ENCODE peak calls at places on chromosomes 3 and 15, in nine cellular contexts. One of them, this sample, is unnamed. For H3K4me1, the result is how much of the 10 kb centered on the place peaks cover.

GRCh38 chr15:85625431-85625830 is 169.3 kb downstream of the KLHL25 start:
- DNase-seq in mucosa of descending colon: no peak
- DNase-seq in GM23338: no peak
- DNase-seq in HCT116: no peak
- DNase-seq in stomach: no peak
- DNase-seq in body of pancreas: no peak
- DNase-seq in ovary: no peak
- DNase-seq in A549: no peak
- DNase-seq in fibroblast of lung: no peak
- DNase-seq in this sample: no peak

GRCh38 chr3:16841906-16842709 is 42.6 kb upstream of the PLCL2 start:
- DNase-seq in stomach: peak
- DNase-seq in fibroblast of lung: no peak
- DNase-seq in ovary: no peak
- DNase-seq in A549: no peak
- DNase-seq in body of pancreas: peak
- DNase-seq in HCT116: no peak
- DNase-seq in GM23338: peak
- DNase-seq in mucosa of descending colon: peak
- DNase-seq in this sample: no peak

GRCh38 chr15:83108266-83109219 is 1.1 kb downstream of the TM6SF1 start:
- DNase-seq in fibroblast of lung: no peak
- DNase-seq in GM23338: peak
- DNase-seq in body of pancreas: no peak
- DNase-seq in stomach: peak
- DNase-seq in HCT116: no peak
- DNase-seq in A549: peak
- DNase-seq in mucosa of descending colon: peak
- DNase-seq in ovary: no peak
- DNase-seq in this sample: no peak

GRCh38 chr3:8964436-8965370 is 1.4 kb upstream of the RAD18 start:
- DNase-seq in GM23338: peak
- DNase-seq in ovary: no peak
- DNase-seq in stomach: peak
- DNase-seq in body of pancreas: no peak
- DNase-seq in fibroblast of lung: peak
- DNase-seq in A549: peak
- DNase-seq in mucosa of descending colon: peak
- DNase-seq in HCT116: peak
- DNase-seq in this sample: peak

GRCh38 chr3:160883373-160883772 is 127.3 kb downstream of the PPM1L start:
- DNase-seq in stomach: no peak
- DNase-seq in ovary: no peak
- DNase-seq in A549: no peak
- DNase-seq in GM23338: no peak
- DNase-seq in HCT116: no peak
- DNase-seq in body of pancreas: no peak
- DNase-seq in mucosa of descending colon: no peak
- DNase-seq in fibroblast of lung: no peak
- DNase-seq in this sample: no peak

GRCh38 chr15:26667222-26667988 is 105.5 kb downstream of the GABRB3 start:
- DNase-seq in ovary: no peak
- DNase-seq in stomach: peak
- DNase-seq in A549: peak
- DNase-seq in mucosa of descending colon: no peak
- DNase-seq in body of pancreas: peak
- DNase-seq in HCT116: no peak
- DNase-seq in GM23338: no peak
- DNase-seq in fibroblast of lung: no peak
- DNase-seq in this sample: no peak

GRCh38 chr15:50718700-50719125 is 32.1 kb upstream of the TRPM7 start:
- DNase-seq in mucosa of descending colon: no peak
- DNase-seq in fibroblast of lung: no peak
- DNase-seq in A549: no peak
- DNase-seq in ovary: no peak
- DNase-seq in body of pancreas: no peak
- DNase-seq in HCT116: no peak
- DNase-seq in GM23338: no peak
- DNase-seq in stomach: no peak
- DNase-seq in this sample: no peak

GRCh38 chr3:100590840-100591147 is 18.6 kb upstream of the ADGRG7 start:
- DNase-seq in mucosa of descending colon: no peak
- DNase-seq in body of pancreas: no peak
- DNase-seq in GM23338: no peak
- DNase-seq in A549: no peak
- DNase-seq in fibroblast of lung: no peak
- DNase-seq in stomach: no peak
- DNase-seq in HCT116: no peak
- DNase-seq in ovary: no peak
- DNase-seq in this sample: no peak

GRCh38 chr15:77414781-77415442 is 5.0 kb downstream of the PEAK1 start:
- DNase-seq in body of pancreas: no peak
- DNase-seq in fibroblast of lung: no peak
- DNase-seq in A549: no peak
- DNase-seq in GM23338: no peak
- DNase-seq in ovary: no peak
- DNase-seq in mucosa of descending colon: no peak
- DNase-seq in stomach: no peak
- DNase-seq in HCT116: no peak
- DNase-seq in this sample: no peak

GRCh38 chr15:77411614-77411976 is 8.3 kb downstream of the PEAK1 start:
- DNase-seq in A549: no peak
- DNase-seq in stomach: no peak
- DNase-seq in HCT116: no peak
- DNase-seq in ovary: no peak
- DNase-seq in body of pancreas: no peak
- DNase-seq in GM23338: no peak
- DNase-seq in mucosa of descending colon: no peak
- DNase-seq in fibroblast of lung: no peak
- DNase-seq in this sample: no peak

GRCh38 chr15:77415450-77416448 is 4.2 kb downstream of the PEAK1 start:
- DNase-seq in mucosa of descending colon: no peak
- DNase-seq in HCT116: no peak
- DNase-seq in A549: no peak
- DNase-seq in stomach: no peak
- DNase-seq in body of pancreas: no peak
- DNase-seq in GM23338: peak
- DNase-seq in ovary: no peak
- DNase-seq in fibroblast of lung: peak
- DNase-seq in this sample: no peak

GRCh38 chr15:77412972-77413371 is 6.9 kb downstream of the PEAK1 start:
- DNase-seq in body of pancreas: no peak
- DNase-seq in stomach: no peak
- DNase-seq in A549: no peak
- DNase-seq in mucosa of descending colon: no peak
- DNase-seq in GM23338: no peak
- DNase-seq in HCT116: no peak
- DNase-seq in fibroblast of lung: no peak
- DNase-seq in ovary: no peak
- DNase-seq in this sample: no peak

GRCh38 chr15:77413687-77414349 is 6.1 kb downstream of the PEAK1 start:
- DNase-seq in ovary: no peak
- DNase-seq in GM23338: no peak
- DNase-seq in mucosa of descending colon: no peak
- DNase-seq in HCT116: no peak
- DNase-seq in A549: no peak
- DNase-seq in body of pancreas: no peak
- DNase-seq in stomach: no peak
- DNase-seq in fibroblast of lung: no peak
- DNase-seq in this sample: no peak
- H3K4me1 ChIP-seq in ovary: under half
- H3K4me1 ChIP-seq in GM23338: under half
- H3K4me1 ChIP-seq in mucosa of descending colon: under half
- H3K4me1 ChIP-seq in HCT116: under half
- H3K4me1 ChIP-seq in A549: under half
- H3K4me1 ChIP-seq in body of pancreas: under half
- H3K4me1 ChIP-seq in stomach: half or more
- H3K4me1 ChIP-seq in fibroblast of lung: under half
- H3K4me1 ChIP-seq in this sample: under half

DNA sequence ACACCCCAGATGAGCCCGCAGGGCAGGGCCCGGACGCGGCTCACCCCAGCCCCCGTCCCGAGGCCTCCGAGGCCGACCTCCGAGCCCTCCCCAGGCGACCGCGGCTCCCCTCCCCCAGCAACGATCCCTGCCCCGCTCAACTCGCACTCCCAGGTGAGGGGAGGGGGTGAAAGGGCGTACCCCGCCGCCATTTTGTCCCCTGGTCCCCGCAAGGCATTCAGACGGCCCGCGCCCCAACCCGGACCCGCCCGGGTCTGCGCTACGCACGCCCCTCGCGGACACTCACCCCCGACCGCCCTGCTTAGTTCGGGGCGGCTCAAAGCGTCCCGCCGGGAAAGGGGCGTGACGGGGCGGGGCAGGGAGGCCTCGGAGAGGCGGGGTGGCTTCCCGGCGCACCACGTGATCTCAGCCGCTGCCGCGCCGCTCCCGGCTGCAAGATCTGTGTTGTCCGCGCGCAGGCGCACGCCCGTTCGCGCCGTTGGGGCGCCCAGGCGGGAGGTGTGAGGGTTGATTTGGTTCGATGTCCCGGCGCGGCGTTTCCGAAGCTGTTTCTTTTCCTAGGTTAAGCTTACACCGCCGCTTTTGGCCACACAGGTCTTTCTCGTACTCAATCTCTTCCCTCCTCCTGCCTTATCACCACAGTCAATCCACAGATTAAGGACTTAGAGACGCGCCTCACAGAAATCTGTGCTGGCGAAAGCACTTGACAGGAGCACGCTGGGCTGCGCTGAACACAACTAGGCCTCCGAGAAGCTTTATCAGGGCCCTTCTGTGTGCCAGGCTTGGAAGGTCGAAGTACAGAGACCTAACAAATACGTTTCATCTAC is at the start of gene SCAPER:
- DNase-seq in fibroblast of lung: peak
- DNase-seq in ovary: peak
- DNase-seq in body of pancreas: peak
- DNase-seq in A549: peak
- DNase-seq in mucosa of descending colon: peak
- DNase-seq in HCT116: peak
- DNase-seq in GM23338: peak
- DNase-seq in stomach: peak
- DNase-seq in this sample: peak
- TF ChIP-seq CTCF in fibroblast of lung: no peak
- TF ChIP-seq CTCF in ovary: no peak
- TF ChIP-seq CTCF in body of pancreas: no peak
- TF ChIP-seq CTCF in A549: no peak
- TF ChIP-seq CTCF in mucosa of descending colon: no peak
- TF ChIP-seq CTCF in HCT116: no peak
- TF ChIP-seq CTCF in GM23338: no peak
- TF ChIP-seq CTCF in stomach: no peak
- TF ChIP-seq CTCF in this sample: no peak

DNA sequence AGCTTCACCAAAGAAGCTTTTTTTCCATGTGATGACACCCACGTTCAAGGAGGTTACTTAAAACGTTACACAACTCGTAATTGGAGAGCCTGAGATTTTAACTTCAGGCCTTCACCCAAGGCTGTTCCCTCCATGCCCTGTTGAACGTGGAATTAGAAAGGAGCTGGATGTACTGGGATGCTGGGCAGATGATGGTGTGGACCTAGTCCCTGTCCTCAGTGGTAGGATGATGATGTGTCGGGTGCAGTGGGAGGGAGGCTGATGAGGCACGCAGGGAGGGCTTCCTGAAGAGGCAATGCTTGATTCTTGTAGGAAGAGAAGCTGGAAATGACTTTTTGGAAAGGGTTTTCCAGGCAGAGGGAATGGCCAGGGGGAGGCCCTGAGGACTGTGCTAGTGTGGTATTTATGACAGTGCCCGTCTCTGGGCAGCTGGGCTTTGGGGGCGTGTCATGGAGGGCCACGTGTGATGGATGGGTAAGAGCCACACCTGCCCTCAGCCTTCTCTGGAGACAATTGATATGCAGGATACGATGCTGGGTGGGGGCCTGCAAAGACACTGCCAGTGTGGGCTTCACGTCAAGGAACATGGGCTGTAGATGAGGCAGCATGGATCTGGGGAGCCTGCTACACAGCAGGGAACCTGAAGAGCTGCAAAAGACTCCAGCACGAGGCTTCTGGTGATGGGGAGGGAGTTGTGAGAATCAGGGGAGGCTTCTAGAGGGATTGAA is 15.3 kb downstream of the SYNM start:
- DNase-seq in ovary: no peak
- DNase-seq in mucosa of descending colon: no peak
- DNase-seq in GM23338: no peak
- DNase-seq in stomach: no peak
- DNase-seq in fibroblast of lung: no peak
- DNase-seq in body of pancreas: no peak
- DNase-seq in HCT116: no peak
- DNase-seq in A549: no peak
- DNase-seq in this sample: no peak
- H3K4me1 ChIP-seq in ovary: under half
- H3K4me1 ChIP-seq in mucosa of descending colon: under half
- H3K4me1 ChIP-seq in GM23338: under half
- H3K4me1 ChIP-seq in stomach: half or more
- H3K4me1 ChIP-seq in fibroblast of lung: under half
- H3K4me1 ChIP-seq in body of pancreas: under half
- H3K4me1 ChIP-seq in HCT116: under half
- H3K4me1 ChIP-seq in A549: under half
- H3K4me1 ChIP-seq in this sample: under half

GRCh38 chr3:130895690-130896089 is 1.8 kb downstream of the ATP2C1 start:
- DNase-seq in stomach: no peak
- DNase-seq in mucosa of descending colon: no peak
- DNase-seq in A549: no peak
- DNase-seq in HCT116: no peak
- DNase-seq in GM23338: no peak
- DNase-seq in ovary: no peak
- DNase-seq in body of pancreas: no peak
- DNase-seq in fibroblast of lung: no peak
- DNase-seq in this sample: no peak

GRCh38 chr3:130892759-130893239 is 1.1 kb upstream of the ATP2C1 start:
- DNase-seq in stomach: peak
- DNase-seq in HCT116: peak
- DNase-seq in fibroblast of lung: peak
- DNase-seq in mucosa of descending colon: no peak
- DNase-seq in A549: peak
- DNase-seq in ovary: peak
- DNase-seq in body of pancreas: peak
- DNase-seq in GM23338: peak
- DNase-seq in this sample: peak

GRCh38 chr3:130894873-130895330 is 1.0 kb downstream of the ATP2C1 start:
- DNase-seq in body of pancreas: no peak
- DNase-seq in mucosa of descending colon: no peak
- DNase-seq in fibroblast of lung: peak
- DNase-seq in GM23338: peak
- DNase-seq in ovary: no peak
- DNase-seq in A549: no peak
- DNase-seq in HCT116: no peak
- DNase-seq in stomach: no peak
- DNase-seq in this sample: no peak

GRCh38 chr3:130894130-130894872 is 417 bp downstream of the ATP2C1 start:
- DNase-seq in body of pancreas: peak
- DNase-seq in GM23338: peak
- DNase-seq in ovary: peak
- DNase-seq in fibroblast of lung: peak
- DNase-seq in HCT116: no peak
- DNase-seq in mucosa of descending colon: peak
- DNase-seq in stomach: peak
- DNase-seq in A549: peak
- DNase-seq in this sample: no peak

DNA sequence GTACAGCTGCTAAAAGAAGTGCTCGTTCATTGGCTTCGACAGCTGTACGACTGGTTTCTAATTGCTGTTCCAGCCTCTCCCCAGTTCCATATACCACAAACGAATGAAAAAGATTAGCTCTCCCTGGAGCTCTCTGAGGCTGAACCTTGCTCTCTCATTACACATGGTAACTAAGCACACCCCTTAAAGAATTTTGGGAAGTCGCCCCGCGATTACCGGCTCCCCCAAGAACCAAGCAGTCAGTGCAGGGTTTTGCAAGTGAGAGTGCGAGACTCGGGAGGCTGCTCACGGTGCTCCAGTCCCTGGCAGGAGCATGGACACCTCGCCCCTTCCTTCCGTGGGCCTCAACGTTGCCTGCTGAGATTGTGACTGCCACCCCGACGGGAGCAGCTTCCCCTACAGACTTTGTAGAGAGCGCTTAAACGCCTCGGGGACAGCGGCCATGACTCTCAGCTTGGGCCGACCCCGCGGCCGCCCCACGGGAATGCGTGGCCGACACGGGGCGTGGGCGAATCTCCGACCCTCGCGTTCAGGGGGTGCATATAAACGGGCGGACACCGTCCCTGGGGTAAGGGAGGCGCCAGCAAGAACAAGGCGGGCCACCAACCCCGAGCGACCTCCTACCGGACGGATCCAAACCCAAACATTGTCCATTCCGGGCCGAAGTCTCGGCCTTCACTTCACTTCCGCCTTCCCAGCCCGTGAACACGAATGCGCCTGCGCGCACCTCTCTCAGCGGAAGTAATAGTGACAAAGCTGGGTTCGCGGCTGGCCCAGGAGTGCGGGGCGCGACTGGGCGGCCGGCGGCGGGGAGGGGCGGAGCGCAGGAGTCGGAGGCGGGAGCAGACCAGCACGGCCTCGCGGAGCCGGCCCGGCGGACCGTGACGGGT is at the start of gene ATP2C1:
- DNase-seq in HCT116: peak
- DNase-seq in fibroblast of lung: peak
- DNase-seq in ovary: peak
- DNase-seq in GM23338: peak
- DNase-seq in A549: peak
- DNase-seq in stomach: peak
- DNase-seq in mucosa of descending colon: peak
- DNase-seq in body of pancreas: peak
- DNase-seq in this sample: peak
- TF ChIP-seq CTCF in HCT116: no peak
- TF ChIP-seq CTCF in fibroblast of lung: no peak
- TF ChIP-seq CTCF in ovary: peak
- TF ChIP-seq CTCF in GM23338: no peak
- TF ChIP-seq CTCF in A549: no peak
- TF ChIP-seq CTCF in stomach: no peak
- TF ChIP-seq CTCF in mucosa of descending colon: no peak
- TF ChIP-seq CTCF in body of pancreas: no peak
- TF ChIP-seq CTCF in this sample: peak